ENCODE peak calls at places on chromosomes 7 and 10, in seven cellular contexts. T is G401; A is NB4; W is naive thymus-derived CD4-positive, alpha-beta T cell; B is NCI-H1930; S is stimulated activated CD4-positive, alpha-beta T cell treated with anti-CD3 and anti-CD28 coated beads, Interleukin-15, amount 100 ng/mL, for 1 hour; U is HFFc6. H is an unnamed sample.

GRCh38 chr10:80498833-80499671 is 38.6 kb upstream of the SH2D4B start:
- DNase-seq in T (peak), A (peak), W (peak), B (no peak), S (peak), U (peak), H (peak)

GRCh38 chr7:1758859-1759521 is 88.9 kb downstream of the ELFN1 start:
- DNase-seq in T (peak), A (no peak), W (no peak), B (no peak), S (no peak), U (no peak), H (no peak)

GRCh38 chr7:50146692-50147091 is 53.6 kb upstream of the ZPBP start:
- DNase-seq in T (no peak), A (no peak), W (no peak), B (no peak), S (no peak), U (no peak), H (no peak)

GRCh38 chr7:53131697-53132096 is 96.3 kb downstream of the POM121L12 start:
- DNase-seq in T (no peak), A (no peak), W (no peak), B (no peak), S (no peak), U (no peak), H (no peak)

GRCh38 chr10:31819393-31819820 is 109.2 kb downstream of the ARHGAP12 start:
- DNase-seq in T (no peak), A (no peak), W (no peak), B (no peak), S (no peak), U (no peak), H (no peak)

GRCh38 chr10:121654021-121654545 is 55.8 kb upstream of the FGFR2 start:
- DNase-seq in T (no peak), A (no peak), W (no peak), B (no peak), S (no peak), U (no peak), H (no peak)

GRCh38 chr10:12727832-12728215 is 273.7 kb downstream of the CCDC3 start:
- DNase-seq in T (no peak), A (no peak), W (no peak), B (no peak), S (no peak), U (no peak), H (no peak)

GRCh38 chr10:76242956-76243355 is 811.5 kb downstream of the LRMDA start:
- DNase-seq in T (no peak), A (no peak), W (no peak), B (no peak), S (no peak), U (no peak), H (no peak)

GRCh38 chr10:45675388-45675787 is 2.8 kb upstream of the ZFAND4 start:
- DNase-seq in T (no peak), A (no peak), W (no peak), B (no peak), S (no peak), U (no peak), H (no peak)

GRCh38 chr10:45319702-45320101 is 4.3 kb upstream of the OR13A1 start:
- DNase-seq in T (no peak), A (no peak), W (no peak), B (no peak), S (no peak), U (no peak), H (no peak)

GRCh38 chr7:134420509-134421125 is 38.3 kb downstream of the AKR1B1 start:
- DNase-seq in T (peak), A (peak), W (no peak), B (no peak), S (no peak), U (peak), H (no peak)

GRCh38 chr10:93435621-93436385 is 46.3 kb downstream of the MYOF start:
- DNase-seq in T (peak), A (peak), W (no peak), B (no peak), S (no peak), U (no peak), H (no peak)

GRCh38 chr7:68760556-68760955 is 837.7 kb upstream of the AUTS2 start:
- DNase-seq in T (no peak), A (no peak), W (no peak), B (no peak), S (no peak), U (no peak), H (no peak)

GRCh38 chr10:60230892-60231291 is 158.8 kb downstream of the ANK3 start:
- DNase-seq in T (no peak), A (no peak), W (no peak), B (no peak), S (no peak), U (no peak), H (no peak)

GRCh38 chr10:66837990-66838389 is 87.8 kb upstream of the LRRTM3 start:
- DNase-seq in T (no peak), A (no peak), W (no peak), B (no peak), S (no peak), U (peak), H (no peak)

GRCh38 chr7:151744656-151745055 is 132.3 kb downstream of the PRKAG2 start:
- DNase-seq in T (no peak), A (no peak), W (no peak), B (no peak), S (no peak), U (no peak), H (no peak)

H was measured in GF-D8.